ENCODE peak calls at places on chromosomes 13 and 19, in six cellular contexts. S, I, L, U, R and T are unnamed samples.

GRCh38 chr19:28436320-28436719 is 776.6 kb downstream of the UQCRFS1 start:
- DNase-seq in S (no peak), I (no peak), L (no peak), U (no peak), R (no peak), T (no peak)

GRCh38 chr13:110448230-110448629 is 113.3 kb downstream of the RAB20 start:
- DNase-seq in S (no peak), I (peak), L (no peak), U (peak), R (peak), T (no peak)

GRCh38 chr19:58278156-58279041 is at the start of gene ZNF8:
- DNase-seq in S (peak), I (peak), L (peak), U (peak), R (peak), T (peak)

GRCh38 chr19:54162241-54162805 is 2.8 kb upstream of the LENG1 start:
- DNase-seq in S (peak), I (peak), L (peak), U (peak), R (peak), T (peak)

GRCh38 chr19:41784337-41785239 is 11.8 kb upstream of the CEACAM3 start:
- DNase-seq in S (no peak), I (no peak), L (no peak), U (peak), R (no peak), T (no peak)

GRCh38 chr13:28220166-28220565 is 81.8 kb downstream of the PAN3 start:
- DNase-seq in S (no peak), I (no peak), L (no peak), U (no peak), R (no peak), T (peak)

GRCh38 chr13:33711441-33711840 is 106.5 kb upstream of the RFC3 start:
- DNase-seq in S (no peak), I (no peak), L (no peak), U (no peak), R (no peak), T (no peak)

GRCh38 chr19:1113986-1114483 is 10.2 kb downstream of the GPX4 start:
- DNase-seq in S (no peak), I (peak), L (no peak), U (no peak), R (no peak), T (no peak)

GRCh38 chr19:49097453-49098288 is 12.4 kb downstream of the SNRNP70 start:
- DNase-seq in S (peak), I (peak), L (no peak), U (peak), R (peak), T (peak)

GRCh38 chr19:47351545-47351944 is 2.4 kb downstream of the DHX34 start:
- DNase-seq in S (peak), I (no peak), L (no peak), U (no peak), R (peak), T (no peak)

GRCh38 chr13:108214511-108215383 is 589 bp downstream of the LIG4 start:
- DNase-seq in S (no peak), I (no peak), L (no peak), U (no peak), R (peak), T (peak)

GRCh38 chr13:94327318-94327717 is 152.2 kb downstream of the DCT start:
- DNase-seq in S (no peak), I (no peak), L (no peak), U (no peak), R (no peak), T (no peak)

GRCh38 chr13:31096624-31097302 is 64.9 kb downstream of the HSPH1 start:
- DNase-seq in S (no peak), I (no peak), L (no peak), U (peak), R (no peak), T (no peak)

GRCh38 chr13:77533875-77534788 is 1.4 kb upstream of the SCEL start:
- DNase-seq in S (no peak), I (no peak), L (no peak), U (no peak), R (no peak), T (no peak)

GRCh38 chr19:18233224-18233825 is 7.1 kb upstream of the PDE4C start:
- DNase-seq in S (peak), I (peak), L (no peak), U (no peak), R (peak), T (peak)

GRCh38 chr19:40778865-40779284 is 828 bp downstream of the RAB4B start:
- DNase-seq in S (peak), I (no peak), L (no peak), U (no peak), R (no peak), T (peak)

GRCh38 chr13:80168089-80168850 is 172.7 kb downstream of the SPRY2 start:
- DNase-seq in S (no peak), I (no peak), L (no peak), U (no peak), R (peak), T (no peak)

GRCh38 chr19:56725829-56726424 is 54.4 kb upstream of the ZNF835 start:
- DNase-seq in S (no peak), I (no peak), L (no peak), U (no peak), R (no peak), T (no peak)

GRCh38 chr13:39963612-39964011 is 308.1 kb downstream of the COG6 start:
- DNase-seq in S (no peak), I (no peak), L (no peak), U (no peak), R (no peak), T (no peak)
- TF ChIP-seq CTCF in S (no peak), I (no peak), L (no peak), U (no peak), R (no peak), T (no peak)

GRCh38 chr13:23572836-23573235 is 2.6 kb downstream of the TNFRSF19 start:
- DNase-seq in S (no peak), I (no peak), L (no peak), U (no peak), R (no peak), T (no peak)

GRCh38 chr13:23570931-23571330 is 719 bp downstream of the TNFRSF19 start:
- DNase-seq in S (no peak), I (no peak), L (no peak), U (no peak), R (no peak), T (peak)

GRCh38 chr13:23570099-23570926 is at the start of gene TNFRSF19:
- DNase-seq in S (no peak), I (no peak), L (no peak), U (no peak), R (peak), T (peak)

GRCh38 chr13:23563085-23563484 is 7.1 kb upstream of the TNFRSF19 start:
- DNase-seq in S (no peak), I (no peak), L (no peak), U (no peak), R (no peak), T (no peak)

DNA sequence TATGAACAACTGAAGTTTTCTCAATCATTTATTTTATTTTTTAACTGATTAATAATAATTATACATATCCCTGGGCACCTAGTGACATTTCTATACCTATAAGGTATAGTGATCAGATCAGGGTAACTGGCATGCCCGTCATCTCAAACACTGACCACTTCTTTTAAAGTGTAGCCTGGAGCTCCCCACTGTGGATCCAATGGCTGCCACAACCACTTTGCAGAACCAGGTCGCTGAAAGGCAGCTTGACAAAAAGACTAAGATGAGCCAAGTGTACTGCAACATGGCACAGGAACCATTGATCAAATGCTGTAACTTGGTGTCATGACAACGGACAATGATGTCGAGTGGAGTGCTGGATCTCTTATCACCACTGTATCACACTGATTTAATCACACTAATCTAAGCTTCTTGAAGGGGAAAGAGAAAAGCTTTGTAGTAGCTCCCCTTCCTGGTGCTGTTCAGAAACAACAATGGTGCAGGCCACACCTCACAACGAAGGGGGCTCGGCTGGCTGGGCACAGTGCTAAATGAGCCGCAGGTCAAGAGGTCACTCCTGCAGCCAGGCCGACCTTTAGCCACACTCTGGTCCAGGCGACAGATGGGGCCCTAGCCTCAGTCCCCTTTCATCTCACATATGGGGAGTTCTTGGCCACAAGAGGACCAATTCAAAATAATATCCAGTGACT is 2.3 kb upstream of the TNFRSF19 start:
- DNase-seq in S (no peak), I (no peak), L (no peak), U (no peak), R (peak), T (no peak)
- TF ChIP-seq CTCF in S (no peak), I (no peak), L (no peak), U (no peak), R (no peak), T (no peak)

GRCh38 chr13:41054919-41055619 is 6.2 kb upstream of the WBP4 start:
- DNase-seq in S (no peak), I (no peak), L (no peak), U (no peak), R (no peak), T (peak)
- TF ChIP-seq CTCF in S (peak), I (no peak), L (no peak), U (no peak), R (peak), T (peak)

DNA sequence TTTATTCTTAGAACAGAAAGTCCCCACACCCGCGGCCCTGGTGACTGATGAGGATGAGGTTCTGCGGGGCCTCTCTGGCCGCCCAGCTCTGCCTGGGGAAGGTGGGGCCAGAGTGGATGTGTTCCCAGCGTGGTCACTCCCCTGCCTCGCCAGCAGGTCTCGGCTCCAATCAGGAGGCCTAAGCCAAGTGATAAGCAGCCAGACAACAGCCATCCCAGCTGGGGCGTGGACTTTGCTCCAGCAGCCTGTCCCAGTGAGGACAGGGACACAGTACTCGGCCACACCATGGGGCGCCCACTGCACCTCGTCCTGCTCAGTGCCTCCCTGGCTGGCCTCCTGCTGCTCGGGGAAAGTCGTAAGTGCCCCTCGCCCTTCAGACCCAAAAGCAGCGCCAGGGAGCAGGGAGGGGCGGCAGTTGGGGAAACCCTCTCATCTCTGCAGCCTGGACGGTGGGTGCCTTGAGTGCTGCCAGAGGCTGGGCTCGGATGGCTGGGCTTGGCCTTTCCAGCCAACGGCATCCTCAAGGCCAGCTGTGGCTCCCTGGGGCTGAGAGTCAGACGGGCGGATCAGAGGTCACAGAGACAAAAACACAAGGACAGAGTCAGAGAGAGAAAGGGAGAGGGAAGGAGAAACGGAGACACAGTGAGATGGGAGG is at the start of gene F10:
- DNase-seq in S (no peak), I (peak), L (no peak), U (peak), R (peak), T (peak)
- TF ChIP-seq CTCF in S (no peak), I (peak), L (peak), U (no peak), R (no peak), T (no peak)

GRCh38 chr19:51739466-51740213 is 12.0 kb downstream of the FPR1 start:
- DNase-seq in S (no peak), I (no peak), L (no peak), U (no peak), R (no peak), T (no peak)

GRCh38 chr19:51735759-51736449 is 12.1 kb upstream of the HAS1 start:
- DNase-seq in S (no peak), I (no peak), L (peak), U (no peak), R (no peak), T (no peak)

GRCh38 chr19:51737924-51738323 is 13.8 kb downstream of the FPR1 start:
- DNase-seq in S (no peak), I (no peak), L (no peak), U (no peak), R (no peak), T (no peak)

GRCh38 chr19:51729781-51730180 is 6.0 kb upstream of the HAS1 start:
- DNase-seq in S (no peak), I (no peak), L (no peak), U (no peak), R (no peak), T (no peak)

GRCh38 chr19:51733742-51734522 is 10.1 kb upstream of the HAS1 start:
- DNase-seq in S (no peak), I (no peak), L (no peak), U (no peak), R (no peak), T (no peak)
- TF ChIP-seq CTCF in S (no peak), I (no peak), L (no peak), U (no peak), R (no peak), T (no peak)

GRCh38 chr19:2380567-2380966 is 20.5 kb downstream of the TMPRSS9 start:
- DNase-seq in S (no peak), I (no peak), L (no peak), U (no peak), R (no peak), T (no peak)

GRCh38 chr19:2374808-2375207 is 14.7 kb downstream of the TMPRSS9 start:
- DNase-seq in S (no peak), I (no peak), L (no peak), U (no peak), R (no peak), T (no peak)

GRCh38 chr19:2375341-2376121 is 15.5 kb downstream of the TMPRSS9 start:
- DNase-seq in S (no peak), I (no peak), L (no peak), U (no peak), R (no peak), T (no peak)

GRCh38 chr19:2381151-2381822 is 21.2 kb downstream of the TMPRSS9 start:
- DNase-seq in S (no peak), I (no peak), L (no peak), U (no peak), R (peak), T (no peak)

GRCh38 chr19:2376784-2377519 is 16.9 kb downstream of the TMPRSS9 start:
- DNase-seq in S (no peak), I (no peak), L (no peak), U (no peak), R (no peak), T (no peak)
- TF ChIP-seq CTCF in S (no peak), I (no peak), L (no peak), U (no peak), R (no peak), T (no peak)

DNA sequence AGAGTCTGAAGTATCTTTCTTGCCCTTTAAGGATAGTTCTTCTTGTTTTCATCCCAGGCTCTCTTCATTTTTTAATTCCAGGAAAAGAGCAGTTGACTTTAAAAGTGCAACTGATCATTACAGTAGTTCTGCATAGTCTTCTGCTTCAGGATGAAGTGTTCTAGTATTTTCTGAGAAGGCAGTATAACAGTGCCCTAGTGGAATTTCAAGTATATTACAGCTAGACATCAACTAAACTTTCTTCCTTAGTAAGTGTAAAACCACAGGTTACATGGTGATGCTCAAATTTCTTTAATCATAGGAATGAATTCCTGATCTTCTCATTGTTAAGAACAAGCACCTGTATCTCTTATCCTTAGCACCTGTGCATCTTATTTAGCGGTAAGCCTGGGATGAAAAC is 10.9 kb downstream of the NUFIP1 start:
- DNase-seq in S (peak), I (no peak), L (no peak), U (no peak), R (no peak), T (no peak)
- TF ChIP-seq CTCF in S (no peak), I (no peak), L (no peak), U (no peak), R (peak), T (no peak)